ENCODE peak calls at places on chromosomes 7 and 10, in five cellular contexts. M is upper lobe of left lung, W is HCT116, B is prostate gland, C is Peyer's patch. V is an unnamed sample.

GRCh38 chr10:43200538-43201390 is 62.5 kb downstream of the CSGALNACT2 start:
- DNase-seq in W (no peak), B (no peak), M (peak; percentile 34), C (no peak), V (peak; percentile 4)

GRCh38 chr7:17097668-17098297 is 200.7 kb upstream of the AHR start:
- DNase-seq in W (no peak), B (no peak), M (no peak), C (no peak), V (no peak)

GRCh38 chr10:119216137-119216536 is 8.8 kb downstream of the GRK5 start:
- DNase-seq in B (no peak), W (no peak), C (no peak), M (no peak), V (no peak)

GRCh38 chr10:68796609-68797008 is 30.7 kb upstream of the STOX1 start:
- DNase-seq in M (no peak), W (no peak), C (no peak), B (no peak), V (no peak)

GRCh38 chr7:15684834-15685233 is 1.6 kb downstream of the MEOX2 start:
- DNase-seq in W (no peak), B (no peak), M (no peak), C (no peak), V (peak; percentile 28)

GRCh38 chr7:27175626-27176342 is 1.7 kb upstream of the HOXA10 start:
- DNase-seq in C (peak; percentile 47), M (peak; percentile 76), B (no peak), W (no peak), V (peak; percentile 4)

GRCh38 chr10:121681982-121682687 is 83.9 kb upstream of the FGFR2 start:
- DNase-seq in W (no peak), C (no peak), M (no peak), B (no peak), V (no peak)

GRCh38 chr7:101173752-101174244 is 6.3 kb downstream of the NAT16 start:
- DNase-seq in B (no peak), M (no peak), W (peak; percentile 80), C (peak; percentile 70), V (no peak)

GRCh38 chr7:17939670-17940301 is 508 bp downstream of the SNX13 start:
- DNase-seq in C (peak; percentile 78), W (no peak), B (peak; percentile 55), M (peak; percentile 69), V (peak; percentile 77)

GRCh38 chr7:86158111-86158510 is 485.6 kb upstream of the GRM3 start:
- DNase-seq in C (no peak), M (no peak), W (no peak), B (no peak), V (no peak)

GRCh38 chr7:150740053-150740452 is 2.8 kb downstream of the GIMAP5 start:
- DNase-seq in B (no peak), C (no peak), M (no peak), W (no peak), V (no peak)

GRCh38 chr7:150739045-150739432 is 1.8 kb downstream of the GIMAP5 start:
- DNase-seq in M (no peak), W (no peak), C (no peak), B (no peak), V (no peak)

GRCh38 chr7:150736864-150737263 is 354 bp upstream of the GIMAP5 start:
- DNase-seq in B (no peak), W (no peak), C (no peak), M (no peak), V (no peak)

GRCh38 chr7:150737265-150738055 is at the start of gene GIMAP5:
- DNase-seq in C (peak; percentile 68), B (no peak), W (no peak), M (no peak), V (no peak)

GRCh38 chr7:150738092-150739044 is 1.1 kb downstream of the GIMAP5 start:
- DNase-seq in W (peak; percentile 26), B (no peak), M (no peak), C (no peak), V (no peak)
- H3K27me3 ChIP-seq in W (peaks cover 68% of the 10 kb centered on the region), B (no peaks in the 10 kb centered on the region), M (no peaks in the 10 kb centered on the region), C (no peaks in the 10 kb centered on the region), V (no peaks in the 10 kb centered on the region)

DNA sequence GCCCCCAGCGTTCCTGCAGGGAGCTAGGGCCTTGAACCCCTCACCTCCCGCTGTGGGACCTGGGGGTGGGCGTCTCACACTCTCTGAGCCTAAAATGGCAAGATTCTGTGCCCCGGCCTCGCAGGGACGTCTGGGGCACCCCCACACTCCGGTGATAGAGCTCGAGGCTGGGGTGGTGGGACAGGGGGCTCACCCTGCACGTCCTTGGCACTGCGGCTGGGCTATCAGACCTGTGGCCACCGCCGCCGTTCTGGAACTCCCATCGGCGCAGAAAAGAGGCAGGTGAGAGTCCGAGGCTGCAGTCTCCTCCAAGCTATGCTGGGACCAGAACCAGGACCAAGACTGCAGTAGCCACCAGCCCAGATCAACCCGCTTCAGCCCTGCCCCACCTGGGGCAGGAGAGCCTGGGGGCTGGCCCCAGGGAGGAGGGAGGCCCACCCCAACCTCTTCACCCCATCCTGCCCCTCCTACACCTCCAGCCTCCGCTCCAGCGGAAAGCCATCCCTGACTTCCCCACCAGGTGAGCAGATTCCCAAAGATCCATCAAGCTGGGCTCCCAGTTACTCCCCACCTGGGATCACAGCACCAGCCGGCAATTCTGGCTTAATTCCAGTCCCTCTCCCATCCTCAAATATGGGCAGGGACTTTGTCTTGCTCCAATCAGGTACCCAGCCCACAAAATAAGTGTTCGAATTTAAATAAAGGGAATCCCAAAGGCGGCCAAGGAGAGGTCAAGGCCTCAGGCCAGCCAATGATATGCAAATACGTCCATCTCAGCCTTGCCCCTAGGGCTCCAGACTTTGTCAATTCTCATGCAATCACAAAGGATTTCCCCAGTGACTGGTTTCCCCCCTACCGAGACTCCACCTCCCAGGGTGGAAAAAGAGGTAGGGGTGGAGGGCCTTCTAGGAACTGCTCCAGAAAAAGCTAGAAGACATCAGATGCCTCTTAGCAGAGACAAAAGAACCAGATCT is 16.4 kb downstream of the TNRC18 start:
- DNase-seq in W (no peak), M (no peak), C (no peak), B (no peak), V (no peak)
- H3K4me3 ChIP-seq in W (no peak overlapping the region), M (no peak overlapping the region), C (no peak overlapping the region), B (no peak overlapping the region), V (no peak overlapping the region)

DNA sequence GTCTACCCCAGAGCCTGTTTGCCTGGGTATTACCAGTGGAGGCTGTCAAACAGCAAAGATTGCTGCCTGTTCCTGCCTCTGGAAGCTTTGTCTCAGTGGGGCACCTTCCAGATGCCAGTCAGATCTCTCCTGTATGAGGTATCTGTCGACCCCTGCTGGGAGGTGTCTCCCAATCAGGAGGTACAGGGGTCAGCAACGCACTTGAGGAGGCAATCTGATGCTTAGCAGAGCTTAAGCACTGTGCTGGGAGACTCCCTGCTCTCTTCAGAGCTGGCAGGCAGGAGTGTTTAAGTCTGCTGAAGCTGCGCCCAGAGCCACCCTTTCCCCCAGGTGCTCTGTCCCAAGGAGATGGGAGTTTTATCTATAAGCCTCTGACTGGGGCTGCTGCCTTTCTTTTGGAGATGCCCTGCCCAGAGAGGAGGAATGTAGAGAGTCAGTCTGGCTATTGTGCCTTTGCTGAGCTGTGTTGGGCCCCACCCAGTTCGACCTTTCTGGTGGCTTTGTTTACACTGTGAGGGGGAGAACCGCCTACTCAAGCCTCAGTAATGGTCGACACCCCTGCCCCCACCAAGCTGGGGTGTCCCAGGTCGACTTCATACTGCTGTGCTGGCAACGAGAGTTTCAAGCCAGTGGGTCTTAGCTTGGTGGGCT is 62.2 kb downstream of the PPP1R9A start:
- DNase-seq in C (no peak), M (no peak), B (no peak), W (no peak), V (no peak)
- TF ChIP-seq POLR2A in C (no peak), M (no peak), B (no peak), W (no peak), V (no peak)

GRCh38 chr10:117740088-117740487 is 197.5 kb downstream of the EMX2 start:
- DNase-seq in M (no peak), W (no peak), B (no peak), C (no peak), V (no peak)

GRCh38 chr10:117740696-117741222 is 198.2 kb downstream of the EMX2 start:
- DNase-seq in C (no peak), M (no peak), B (no peak), W (no peak), V (no peak)

GRCh38 chr10:117743517-117743916 is 201.0 kb downstream of the EMX2 start:
- DNase-seq in W (no peak), C (no peak), M (no peak), B (no peak), V (no peak)

GRCh38 chr10:117745301-117745700 is 202.8 kb downstream of the EMX2 start:
- DNase-seq in B (no peak), W (no peak), C (no peak), M (no peak), V (no peak)

DNA sequence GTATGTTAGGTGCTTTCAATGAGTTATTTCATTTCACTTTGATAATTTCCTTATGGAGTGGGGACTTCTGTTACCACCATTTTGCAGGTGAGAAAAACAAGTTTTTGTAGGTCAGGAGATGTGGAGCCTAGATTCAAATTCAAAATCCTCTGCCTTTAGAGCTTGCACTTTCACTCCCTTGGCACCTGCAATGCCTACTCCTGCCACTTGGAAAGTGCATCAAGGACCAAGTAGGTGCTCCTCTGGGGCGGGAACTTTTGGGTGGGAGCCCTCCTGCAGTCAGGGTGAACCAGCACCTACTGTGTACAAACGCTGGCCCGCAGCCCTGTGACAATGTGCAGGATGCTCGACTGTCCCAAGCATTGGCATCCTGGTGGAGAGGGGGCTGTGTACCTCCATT is 199.0 kb downstream of the EMX2 start:
- DNase-seq in M (no peak), B (no peak), W (no peak), C (no peak), V (no peak)
- H3K27me3 ChIP-seq in M (no peaks in the 10 kb centered on the region), B (peaks cover 2% of the 10 kb centered on the region), W (peaks cover 18% of the 10 kb centered on the region), C (no peaks in the 10 kb centered on the region), V (no peaks in the 10 kb centered on the region)

DNA sequence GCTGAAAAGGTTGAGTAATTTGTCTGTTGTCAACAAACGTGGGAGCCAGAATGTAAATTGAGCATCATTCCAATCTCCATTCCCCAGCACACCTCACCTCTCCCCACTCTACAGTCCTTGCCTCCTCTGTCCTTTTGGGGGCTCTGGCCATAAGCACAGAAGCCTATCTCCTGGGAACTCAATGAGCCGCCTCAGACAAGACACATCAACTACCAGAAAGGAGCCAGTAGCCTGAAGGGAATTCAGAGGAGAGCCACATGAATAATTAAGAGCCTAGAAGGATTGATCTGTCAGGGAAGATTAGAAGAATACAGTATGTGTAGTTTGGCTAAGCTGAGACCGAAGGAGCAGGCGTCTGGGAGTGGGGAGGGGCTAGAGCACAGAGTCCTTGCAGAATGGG is 31.2 kb downstream of the FRMD4A start:
- DNase-seq in C (no peak), M (no peak), W (no peak), B (no peak), V (no peak)
- H3K4me3 ChIP-seq in C (no peak overlapping the region), M (no peak overlapping the region), W (no peak overlapping the region), B (no peak overlapping the region), V (no peak overlapping the region)

DNA sequence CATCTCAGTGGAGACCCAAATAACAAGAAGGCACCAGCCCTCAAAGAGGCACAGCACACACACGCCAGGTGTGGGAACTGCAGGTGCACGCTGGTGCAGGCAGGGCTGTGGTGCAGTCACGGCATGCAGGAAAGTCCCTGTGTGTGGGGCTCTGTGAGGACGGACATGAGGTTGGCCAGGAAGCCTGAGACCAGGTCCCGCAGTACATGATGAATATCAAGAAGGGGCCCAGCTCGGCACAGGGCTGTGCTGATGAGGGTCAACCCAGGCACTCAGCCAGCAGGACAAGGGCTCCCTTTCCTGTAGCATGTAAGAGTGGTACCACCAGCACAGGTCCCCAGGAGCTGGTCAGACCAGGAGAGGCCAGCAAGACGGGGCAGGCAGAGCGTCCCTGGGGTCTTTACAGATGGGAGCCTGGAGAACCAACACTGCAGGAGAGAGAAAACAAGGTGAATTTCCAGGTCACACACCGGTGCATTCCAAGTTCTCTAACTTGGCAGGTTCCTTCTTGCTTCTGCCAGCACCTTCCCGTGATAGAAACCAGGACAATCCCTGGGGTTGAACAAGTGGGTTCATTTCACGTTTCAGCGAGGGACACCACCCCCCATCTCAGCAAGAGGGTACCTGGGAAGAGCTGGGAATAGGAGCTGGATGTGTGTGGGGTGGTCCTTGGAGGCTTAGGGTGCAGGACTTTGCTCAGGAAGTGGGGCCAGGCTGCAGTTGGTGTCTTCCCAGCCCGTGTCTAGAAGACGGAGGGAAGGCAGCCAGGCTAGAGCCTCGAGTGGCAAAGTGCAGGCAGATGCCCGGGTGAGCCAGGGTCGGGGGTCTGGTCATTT is 244.8 kb upstream of the TCERG1L start:
- DNase-seq in M (peak; percentile 42), W (no peak), C (peak; percentile 34), B (no peak), V (no peak)
- TF ChIP-seq POLR2A in M (no peak), W (no peak), C (no peak), B (no peak), V (no peak)